ENCODE peak calls at places on chromosomes 1 and 21, in five cellular contexts. H is A549, O is H1, E is K562, Y is WTC11. A is an unnamed sample.

GRCh38 chr21:29298348-29299045 is at the start of gene BACH1:
- DNase-seq in Y (peak; percentile 91), H (peak; percentile 49), O (peak; percentile 93), E (peak; percentile 97), A (peak; percentile 89)

GRCh38 chr1:11458811-11459275 is 20.1 kb upstream of the DISP3 start:
- DNase-seq in O (no peak), E (no peak), Y (no peak), H (no peak), A (peak; percentile 67)

GRCh38 chr1:11355594-11356467 is 82.8 kb downstream of the UBIAD1 start:
- DNase-seq in H (no peak), O (peak; percentile 76), E (no peak), Y (peak; percentile 63), A (no peak)

GRCh38 chr1:234613992-234614584 is 4.1 kb upstream of the IRF2BP2 start:
- DNase-seq in E (no peak), O (no peak), Y (no peak), H (no peak), A (peak; percentile 32)

GRCh38 chr1:6093061-6093460 is 47.4 kb downstream of the KCNAB2 start:
- DNase-seq in O (no peak), E (no peak), Y (no peak), H (no peak), A (no peak)

GRCh38 chr1:45012639-45013278 is 705 bp downstream of the UROD start:
- DNase-seq in E (peak; percentile 99), Y (peak; percentile 42), H (peak; percentile 11), O (peak; percentile 58), A (peak; percentile 69)

GRCh38 chr1:86648255-86648654 is 56.1 kb upstream of the SH3GLB1 start:
- DNase-seq in H (no peak), O (no peak), Y (no peak), E (no peak), A (peak; percentile 79)

GRCh38 chr1:176897350-176898236 is 266.9 kb downstream of the ASTN1 start:
- DNase-seq in O (peak; percentile 94), H (peak; percentile 80), E (peak; percentile 79), Y (peak; percentile 92), A (peak; percentile 49)

GRCh38 chr1:165063181-165063955 is 293.1 kb downstream of the LMX1A start:
- DNase-seq in O (no peak), Y (no peak), E (no peak), H (no peak), A (no peak)

GRCh38 chr1:7679159-7679872 is 91.8 kb upstream of the VAMP3 start:
- DNase-seq in O (no peak), H (no peak), Y (no peak), E (no peak), A (no peak)

GRCh38 chr1:5238351-5239123 is 584.1 kb downstream of the AJAP1 start:
- DNase-seq in H (no peak), E (no peak), O (no peak), Y (no peak), A (no peak)

GRCh38 chr1:185595835-185596667 is 138.1 kb upstream of the HMCN1 start:
- DNase-seq in H (peak; percentile 58), Y (peak; percentile 71), E (peak; percentile 67), O (peak; percentile 77), A (peak; percentile 45)

GRCh38 chr1:92411511-92411910 is 75.2 kb downstream of the GFI1 start:
- DNase-seq in O (no peak), H (no peak), E (peak; percentile 34), Y (no peak), A (no peak)

GRCh38 chr1:3272321-3273045 is 182.0 kb upstream of the ARHGEF16 start:
- DNase-seq in Y (no peak), E (no peak), O (no peak), H (no peak), A (no peak)

DNA sequence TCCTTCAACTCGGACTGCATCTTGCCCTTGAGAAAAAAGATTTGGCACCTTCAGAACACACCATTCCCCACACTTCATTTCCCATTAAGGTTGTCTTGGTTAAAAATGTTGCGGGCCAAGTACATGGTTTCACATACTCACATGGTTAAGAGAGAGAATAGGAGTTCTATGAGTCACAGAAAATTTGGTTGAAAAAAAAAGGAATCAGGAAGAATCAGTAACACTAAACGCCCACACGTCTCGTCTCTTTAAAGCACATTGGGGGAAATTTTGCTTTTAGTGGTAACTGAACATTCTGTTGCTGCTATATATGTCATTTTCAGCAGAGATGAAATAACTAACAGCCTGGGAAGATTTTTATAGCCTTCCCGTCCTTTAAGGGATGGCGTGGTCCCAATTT is 132.9 kb upstream of the ERG start:
- DNase-seq in O (no peak), H (no peak), E (no peak), Y (no peak), A (no peak)
- TF ChIP-seq JUN in O (no peak), H (no peak), E (no peak), Y (no peak), A (no peak)

GRCh38 chr1:240602189-240602588 is 9.8 kb downstream of the GREM2 start:
- DNase-seq in Y (no peak), H (no peak), O (no peak), E (no peak), A (no peak)
- TF ChIP-seq CTCF in Y (no peak), H (peak; percentile 47), O (no peak), E (no peak), A (no peak)

DNA sequence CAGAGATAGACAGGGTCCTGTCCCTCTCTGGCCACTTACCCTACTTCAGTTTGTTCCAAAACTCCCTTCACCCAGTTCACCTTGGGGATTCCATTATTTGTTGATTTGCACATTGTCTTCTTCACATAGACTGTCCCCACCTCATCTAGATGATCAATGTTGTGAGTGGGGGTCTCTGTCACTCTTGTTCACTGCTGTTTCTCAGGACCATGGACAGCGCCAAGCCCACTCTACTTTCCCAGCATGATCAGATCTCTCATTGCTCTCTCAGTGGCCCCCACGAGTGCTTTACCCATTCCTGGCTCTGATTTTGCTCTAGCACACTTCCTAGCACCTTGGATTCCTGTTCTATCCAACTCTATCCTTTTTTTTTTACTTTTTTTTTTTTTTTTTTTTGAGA is 45.4 kb upstream of the IGSF21 start:
- DNase-seq in E (no peak), H (no peak), Y (peak; percentile 49), O (peak; percentile 67), A (no peak)
- TF ChIP-seq JUN in E (no peak), H (no peak), Y (no peak), O (no peak), A (no peak)

DNA sequence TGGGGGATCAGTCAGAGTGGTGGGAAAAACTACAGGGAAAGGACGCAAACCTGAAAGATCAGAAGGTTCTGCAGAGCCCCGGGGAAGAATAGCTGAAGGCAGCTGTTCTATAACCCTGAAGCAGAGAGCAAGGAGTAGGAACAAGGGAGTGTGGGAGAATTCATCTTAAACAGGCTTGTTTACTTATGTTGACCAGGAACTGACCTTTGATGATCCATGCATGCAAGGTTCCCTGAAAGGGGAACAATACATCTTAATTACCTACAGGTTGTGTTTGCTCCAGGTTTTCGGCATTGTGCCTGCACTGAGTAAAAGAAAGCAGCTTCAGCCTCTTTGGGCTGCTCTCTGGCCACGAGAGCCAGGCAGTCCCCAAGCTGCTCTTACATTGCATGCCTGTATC is 18.7 kb upstream of the FAM43B start:
- DNase-seq in E (no peak), Y (no peak), H (no peak), O (no peak), A (no peak)
- TF ChIP-seq CTCF in E (no peak), Y (no peak), H (no peak), O (no peak), A (no peak)

GRCh38 chr1:161768461-161768860 is 2.3 kb downstream of the ATF6 start:
- DNase-seq in E (no peak), O (no peak), H (no peak), Y (no peak), A (no peak)

GRCh38 chr1:161771166-161771565 is 5.0 kb downstream of the ATF6 start:
- DNase-seq in O (no peak), H (no peak), E (no peak), Y (no peak), A (no peak)

GRCh38 chr1:161770250-161770649 is 4.1 kb downstream of the ATF6 start:
- DNase-seq in E (no peak), O (no peak), Y (no peak), H (no peak), A (no peak)

GRCh38 chr1:161766102-161766981 is at the start of gene ATF6:
- DNase-seq in E (peak; percentile 82), Y (peak; percentile 66), O (peak; percentile 68), H (peak; percentile 78), A (peak; percentile 97)

GRCh38 chr1:161768986-161769672 is 3.0 kb downstream of the ATF6 start:
- DNase-seq in O (no peak), E (no peak), Y (no peak), H (no peak), A (peak; percentile 72)
- TF ChIP-seq JUN in O (no peak), E (no peak), Y (no peak), H (no peak), A (peak; percentile 17)

GRCh38 chr1:26584022-26584485 is 54.5 kb downstream of the RPS6KA1 start:
- DNase-seq in O (peak; percentile 65), Y (peak; percentile 66), E (peak; percentile 94), H (peak; percentile 15), A (no peak)
- TF ChIP-seq CTCF in O (peak; percentile 86), Y (peak; percentile 38), E (peak; percentile 91), H (no peak), A (peak; percentile 6)

GRCh38 chr1:89001510-89001909 is 9.1 kb upstream of the KYAT3 start:
- DNase-seq in H (no peak), E (no peak), Y (no peak), O (no peak), A (peak; percentile 10)
- TF ChIP-seq JUN in H (no peak), E (no peak), Y (no peak), O (no peak), A (no peak)